ENCODE peak calls at places on chromosomes 5 and 9, in ten cellular contexts. P is dorsolateral prefrontal cortex, L is choroid plexus epithelial cell, V is tibial nerve, D is hepatocyte, R is HepG2, S is astrocyte of the cerebellum, Z is activated B cell treated with CpG ODN at 0.5 μM for 24 hours, J is brain microvascular endothelial cell, C is transverse colon. H is an unnamed sample.

GRCh38 chr5:13188393-13188792 is 756.1 kb downstream of the DNAH5 start:
- DNase-seq in S (no peak), P (no peak), R (no peak), L (no peak), V (peak; percentile 29), D (no peak), J (no peak), Z (no peak), C (no peak), H (no peak)

GRCh38 chr5:76808142-76808691 is 10.6 kb upstream of the F2RL1 start:
- DNase-seq in S (no peak), C (no peak), V (no peak), P (no peak), J (no peak), R (no peak), D (no peak), L (peak; percentile 45), Z (no peak), H (no peak)

GRCh38 chr9:137127301-137128157 is 11.4 kb upstream of the GRIN1 start:
- DNase-seq in S (no peak), D (peak; percentile 49), Z (no peak), P (no peak), R (peak; percentile 65), V (no peak), C (peak; percentile 32), J (no peak), L (no peak), H (no peak)

GRCh38 chr9:121503443-121503842 is 3.8 kb upstream of the GGTA1 start:
- DNase-seq in D (no peak), S (no peak), V (no peak), L (no peak), R (no peak), J (no peak), C (no peak), P (no peak), Z (no peak), H (no peak)

GRCh38 chr9:136787690-136788400 is 3.3 kb upstream of the TMEM141 start:
- DNase-seq in C (peak; percentile 77), D (peak; percentile 90), L (peak; percentile 66), S (no peak), Z (peak; percentile 49), R (peak; percentile 81), V (peak; percentile 77), J (peak; percentile 47), P (peak; percentile 78), H (no peak)

GRCh38 chr5:6708814-6709213 is 4.4 kb upstream of the TENT4A start:
- DNase-seq in Z (no peak), D (no peak), V (no peak), J (no peak), R (no peak), S (no peak), L (no peak), C (no peak), P (no peak), H (no peak)

GRCh38 chr5:107338341-107338740 is 332.4 kb downstream of the EFNA5 start:
- DNase-seq in R (no peak), L (no peak), C (no peak), J (no peak), P (no peak), V (no peak), Z (no peak), S (no peak), D (no peak), H (no peak)

GRCh38 chr9:126514037-126514821 is 99.5 kb upstream of the LMX1B start:
- DNase-seq in Z (peak; percentile 79), V (peak; percentile 51), D (peak; percentile 78), S (no peak), R (no peak), L (peak; percentile 36), P (no peak), C (peak; percentile 59), J (peak; percentile 11), H (peak; percentile 83)

GRCh38 chr5:39427225-39427624 is 2.4 kb upstream of the DAB2 start:
- DNase-seq in J (no peak), S (no peak), P (no peak), D (peak; percentile 28), C (no peak), V (no peak), R (no peak), L (peak; percentile 62), Z (no peak), H (no peak)

GRCh38 chr5:39422886-39423285 is 1.9 kb downstream of the DAB2 start:
- DNase-seq in L (no peak), C (no peak), V (no peak), R (peak; percentile 56), S (no peak), Z (no peak), D (no peak), J (no peak), P (no peak), H (no peak)

GRCh38 chr5:39426136-39426535 is 1.4 kb upstream of the DAB2 start:
- DNase-seq in J (no peak), V (no peak), S (no peak), Z (no peak), D (no peak), L (no peak), P (no peak), C (no peak), R (no peak), H (no peak)

GRCh38 chr5:39423331-39423751 is 1.4 kb downstream of the DAB2 start:
- DNase-seq in J (no peak), Z (no peak), S (no peak), C (peak; percentile 31), D (no peak), P (no peak), L (no peak), R (no peak), V (no peak), H (no peak)

DNA sequence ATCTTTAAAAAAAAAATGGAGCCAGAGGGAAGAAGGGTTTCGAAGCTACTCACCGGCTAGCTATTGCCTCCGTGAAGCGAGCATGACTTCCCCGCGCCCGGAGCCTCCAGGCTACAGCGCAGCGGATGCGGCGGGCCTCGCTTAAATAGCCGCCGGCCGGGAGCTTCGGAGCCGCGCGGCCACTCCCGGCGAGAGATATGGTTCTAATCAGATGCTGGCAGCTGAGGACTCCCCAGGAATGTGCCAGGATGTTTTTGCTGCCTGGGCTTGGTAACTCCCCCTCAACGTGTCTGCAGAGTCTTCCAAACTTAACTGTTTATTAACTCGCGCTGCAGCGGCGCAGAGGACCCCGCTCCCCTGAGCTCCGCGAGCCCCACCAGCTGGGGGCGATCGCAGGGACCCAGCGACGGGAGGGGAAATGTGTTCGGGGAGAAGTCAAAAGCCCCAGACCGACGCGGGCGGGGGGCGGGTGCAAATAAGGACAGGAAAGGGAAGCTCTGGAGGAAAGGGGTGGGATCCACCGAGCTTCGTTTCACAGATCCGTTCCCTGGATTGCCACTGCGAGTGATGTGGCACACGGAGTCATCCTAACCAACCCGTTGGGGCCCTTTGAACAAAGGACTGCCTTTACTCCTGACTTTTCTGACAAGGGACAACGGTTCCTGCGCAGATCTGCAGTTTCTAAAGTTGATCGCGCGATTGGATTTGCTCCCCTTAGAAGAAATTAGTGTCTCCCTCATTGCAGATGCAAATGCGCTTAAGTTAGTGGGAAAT is at the start of gene DAB2:
- DNase-seq in D (peak; percentile 90), J (peak; percentile 92), P (peak; percentile 43), R (peak; percentile 79), V (peak; percentile 76), Z (peak; percentile 18), L (peak; percentile 97), C (peak; percentile 78), S (peak; percentile 85), H (peak; percentile 82)
- TF ChIP-seq CTCF in D (peak; percentile 69), J (peak; percentile 87), P (peak; percentile 57), R (peak; percentile 84), V (peak; percentile 51), Z (no peak), L (peak; percentile 77), C (peak; percentile 55), S (peak; percentile 78), H (no peak)

GRCh38 chr9:83526221-83526620 is 12.0 kb downstream of the FRMD3 start:
- DNase-seq in L (no peak), R (no peak), C (no peak), V (no peak), S (no peak), D (no peak), P (no peak), J (no peak), Z (no peak), H (no peak)

GRCh38 chr9:83523684-83524083 is 14.5 kb downstream of the FRMD3 start:
- DNase-seq in D (no peak), J (no peak), Z (no peak), S (no peak), P (no peak), R (no peak), V (no peak), L (no peak), C (no peak), H (no peak)

GRCh38 chr9:83521017-83521810 is 17.0 kb downstream of the FRMD3 start:
- DNase-seq in V (no peak), P (no peak), R (no peak), C (no peak), Z (no peak), J (no peak), D (no peak), L (no peak), S (no peak), H (no peak)

GRCh38 chr9:83526901-83527300 is 11.3 kb downstream of the FRMD3 start:
- DNase-seq in D (no peak), C (no peak), P (no peak), J (no peak), R (peak; percentile 89), S (no peak), L (no peak), V (no peak), Z (no peak), H (no peak)
- TF ChIP-seq CTCF in D (no peak), C (no peak), P (no peak), J (no peak), R (peak; percentile 17), S (no peak), L (no peak), V (no peak), Z (no peak), H (no peak)

GRCh38 chr9:20552874-20553624 is 69.2 kb downstream of the MLLT3 start:
- DNase-seq in D (no peak), J (no peak), Z (no peak), P (no peak), C (no peak), V (no peak), L (peak; percentile 41), R (peak; percentile 9), S (no peak), H (no peak)
- TF ChIP-seq CTCF in D (peak; percentile 34), J (no peak), Z (no peak), P (no peak), C (peak; percentile 29), V (no peak), L (peak; percentile 38), R (no peak), S (no peak), H (peak; percentile 21)

DNA sequence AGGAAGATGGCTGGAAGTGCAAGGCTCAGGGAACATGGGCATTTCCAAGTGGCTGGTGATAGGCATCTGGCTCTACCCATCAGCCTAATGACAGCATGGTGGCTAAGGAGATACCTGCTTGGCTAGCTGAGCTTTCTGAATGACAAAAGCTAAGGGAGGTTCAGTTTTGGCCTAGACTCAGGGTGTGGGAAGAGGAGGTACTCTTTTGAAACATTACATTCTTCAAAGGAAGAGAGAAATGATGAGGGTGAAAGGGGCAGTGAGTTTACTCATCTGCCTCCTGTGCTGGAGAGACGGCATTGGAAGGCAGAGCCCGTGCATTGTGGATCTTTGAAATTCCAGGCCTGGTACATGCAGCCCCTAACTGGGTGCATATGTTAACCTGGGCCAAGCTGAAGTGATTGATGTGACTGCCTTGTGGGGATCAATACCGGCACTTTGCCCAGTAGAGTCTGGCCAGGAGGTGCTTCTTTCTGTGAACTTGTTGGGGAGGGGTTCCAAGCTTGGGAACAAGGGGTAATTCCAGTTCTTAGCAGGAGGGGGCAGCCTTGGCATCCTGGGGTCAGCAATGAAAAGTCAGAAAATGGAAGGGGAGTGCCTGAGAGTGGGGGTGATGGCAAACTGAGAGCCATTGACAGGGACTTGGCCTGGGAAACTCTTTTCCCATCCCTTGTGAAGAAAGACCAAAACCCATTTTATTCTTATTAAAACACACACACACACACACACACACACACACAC is 108.6 kb downstream of the ACER2 start:
- DNase-seq in L (no peak), V (no peak), Z (no peak), P (no peak), S (no peak), J (no peak), R (no peak), D (no peak), C (no peak), H (no peak)
- TF ChIP-seq CTCF in L (peak; percentile 45), V (no peak), Z (no peak), P (no peak), S (no peak), J (peak; percentile 50), R (peak; percentile 47), D (no peak), C (no peak), H (no peak)

H was measured in mesothelial cell of epicardium.